ENCODE peak calls at places on chromosome 12, in ten cellular contexts. One of them, this sample, is unnamed.

GRCh38 chr12:53550595-53550994 is 43.3 kb upstream of the NPFF start:
- DNase-seq in kidney: no peak
- DNase-seq in HCT116: no peak
- DNase-seq in dorsolateral prefrontal cortex: no peak
- DNase-seq in left ventricle myocardium inferior: no peak
- DNase-seq in GM13976: no peak
- DNase-seq in upper lobe of right lung: no peak
- DNase-seq in omental fat pad: no peak
- DNase-seq in cardiac fibroblast: peak
- DNase-seq in H9: no peak
- DNase-seq in this sample: no peak

GRCh38 chr12:27637524-27637923 is 58.7 kb upstream of the REP15 start:
- DNase-seq in kidney: no peak
- DNase-seq in HCT116: no peak
- DNase-seq in dorsolateral prefrontal cortex: no peak
- DNase-seq in left ventricle myocardium inferior: no peak
- DNase-seq in GM13976: no peak
- DNase-seq in upper lobe of right lung: no peak
- DNase-seq in omental fat pad: no peak
- DNase-seq in cardiac fibroblast: no peak
- DNase-seq in H9: no peak
- DNase-seq in this sample: no peak

GRCh38 chr12:46518184-46518583 is 145.6 kb upstream of the SLC38A2 start:
- DNase-seq in kidney: peak
- DNase-seq in HCT116: no peak
- DNase-seq in dorsolateral prefrontal cortex: no peak
- DNase-seq in left ventricle myocardium inferior: no peak
- DNase-seq in GM13976: no peak
- DNase-seq in upper lobe of right lung: no peak
- DNase-seq in omental fat pad: no peak
- DNase-seq in cardiac fibroblast: no peak
- DNase-seq in H9: no peak
- DNase-seq in this sample: no peak

GRCh38 chr12:19177754-19178153 is 48.2 kb downstream of the PLEKHA5 start:
- DNase-seq in kidney: no peak
- DNase-seq in HCT116: no peak
- DNase-seq in dorsolateral prefrontal cortex: no peak
- DNase-seq in left ventricle myocardium inferior: no peak
- DNase-seq in GM13976: no peak
- DNase-seq in upper lobe of right lung: no peak
- DNase-seq in omental fat pad: no peak
- DNase-seq in cardiac fibroblast: peak
- DNase-seq in H9: no peak
- DNase-seq in this sample: no peak

GRCh38 chr12:55188974-55189556 is 31.8 kb upstream of the OR10A7 start:
- DNase-seq in kidney: no peak
- DNase-seq in HCT116: peak
- DNase-seq in dorsolateral prefrontal cortex: no peak
- DNase-seq in left ventricle myocardium inferior: no peak
- DNase-seq in GM13976: peak
- DNase-seq in upper lobe of right lung: no peak
- DNase-seq in omental fat pad: no peak
- DNase-seq in cardiac fibroblast: peak
- DNase-seq in H9: no peak
- DNase-seq in this sample: peak

GRCh38 chr12:119857036-119857435 is 20.1 kb downstream of the CIT start:
- DNase-seq in kidney: no peak
- DNase-seq in HCT116: no peak
- DNase-seq in dorsolateral prefrontal cortex: no peak
- DNase-seq in left ventricle myocardium inferior: no peak
- DNase-seq in GM13976: no peak
- DNase-seq in upper lobe of right lung: no peak
- DNase-seq in omental fat pad: no peak
- DNase-seq in cardiac fibroblast: no peak
- DNase-seq in H9: no peak
- DNase-seq in this sample: no peak

GRCh38 chr12:32918890-32919791 is 22.6 kb upstream of the PKP2 start:
- DNase-seq in kidney: no peak
- DNase-seq in HCT116: no peak
- DNase-seq in dorsolateral prefrontal cortex: no peak
- DNase-seq in left ventricle myocardium inferior: no peak
- DNase-seq in GM13976: peak
- DNase-seq in upper lobe of right lung: no peak
- DNase-seq in omental fat pad: no peak
- DNase-seq in cardiac fibroblast: peak
- DNase-seq in H9: no peak
- DNase-seq in this sample: peak

GRCh38 chr12:122789637-122790036 is 15.3 kb downstream of the CCDC62 start:
- DNase-seq in kidney: no peak
- DNase-seq in HCT116: no peak
- DNase-seq in dorsolateral prefrontal cortex: no peak
- DNase-seq in left ventricle myocardium inferior: no peak
- DNase-seq in GM13976: no peak
- DNase-seq in upper lobe of right lung: no peak
- DNase-seq in omental fat pad: no peak
- DNase-seq in cardiac fibroblast: no peak
- DNase-seq in H9: no peak
- DNase-seq in this sample: no peak

GRCh38 chr12:109734219-109735000 is 20.8 kb downstream of the FAM222A start:
- DNase-seq in kidney: peak
- DNase-seq in HCT116: no peak
- DNase-seq in dorsolateral prefrontal cortex: peak
- DNase-seq in left ventricle myocardium inferior: peak
- DNase-seq in GM13976: no peak
- DNase-seq in upper lobe of right lung: peak
- DNase-seq in omental fat pad: no peak
- DNase-seq in cardiac fibroblast: peak
- DNase-seq in H9: peak
- DNase-seq in this sample: no peak

GRCh38 chr12:113855998-113856397 is 110.1 kb downstream of the RBM19 start:
- DNase-seq in kidney: no peak
- DNase-seq in HCT116: no peak
- DNase-seq in dorsolateral prefrontal cortex: no peak
- DNase-seq in left ventricle myocardium inferior: peak
- DNase-seq in GM13976: no peak
- DNase-seq in upper lobe of right lung: no peak
- DNase-seq in omental fat pad: no peak
- DNase-seq in cardiac fibroblast: no peak
- DNase-seq in H9: no peak
- DNase-seq in this sample: no peak

GRCh38 chr12:89247541-89247942 is 104.8 kb downstream of the DUSP6 start:
- DNase-seq in kidney: no peak
- DNase-seq in HCT116: peak
- DNase-seq in dorsolateral prefrontal cortex: no peak
- DNase-seq in left ventricle myocardium inferior: no peak
- DNase-seq in GM13976: no peak
- DNase-seq in upper lobe of right lung: no peak
- DNase-seq in omental fat pad: no peak
- DNase-seq in cardiac fibroblast: no peak
- DNase-seq in H9: peak
- DNase-seq in this sample: no peak

GRCh38 chr12:56486694-56487093 is 1.3 kb downstream of the GLS2 start:
- DNase-seq in kidney: no peak
- DNase-seq in HCT116: no peak
- DNase-seq in dorsolateral prefrontal cortex: no peak
- DNase-seq in left ventricle myocardium inferior: no peak
- DNase-seq in GM13976: no peak
- DNase-seq in upper lobe of right lung: no peak
- DNase-seq in omental fat pad: no peak
- DNase-seq in cardiac fibroblast: no peak
- DNase-seq in H9: no peak
- DNase-seq in this sample: no peak

DNA sequence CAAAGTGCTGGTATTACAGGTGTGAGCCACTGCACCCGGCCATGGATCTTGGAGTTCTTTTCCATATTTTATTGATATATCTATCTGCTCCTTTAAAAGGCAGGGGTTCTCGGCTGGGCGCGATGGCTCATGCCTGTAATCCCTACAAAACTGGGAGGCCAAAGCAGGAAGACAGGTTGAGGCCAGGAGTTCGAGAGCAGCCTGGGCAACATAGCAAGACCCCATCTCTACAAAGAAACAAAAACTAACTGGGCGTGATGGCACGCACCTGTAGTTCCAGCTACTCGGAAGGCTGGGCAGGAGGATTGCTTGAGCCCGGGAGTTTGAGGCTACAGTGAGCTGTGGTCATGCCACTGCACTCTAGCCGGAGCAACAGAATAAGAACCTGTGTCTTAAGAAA is 12.1 kb upstream of the GAPDH start:
- DNase-seq in kidney: no peak
- DNase-seq in HCT116: no peak
- DNase-seq in dorsolateral prefrontal cortex: no peak
- DNase-seq in left ventricle myocardium inferior: no peak
- DNase-seq in GM13976: no peak
- DNase-seq in upper lobe of right lung: no peak
- DNase-seq in omental fat pad: no peak
- DNase-seq in cardiac fibroblast: no peak
- DNase-seq in H9: no peak
- DNase-seq in this sample: no peak
- TF ChIP-seq CTCF in kidney: no peak
- TF ChIP-seq CTCF in HCT116: no peak
- TF ChIP-seq CTCF in dorsolateral prefrontal cortex: no peak
- TF ChIP-seq CTCF in left ventricle myocardium inferior: no peak
- TF ChIP-seq CTCF in GM13976: no peak
- TF ChIP-seq CTCF in upper lobe of right lung: no peak
- TF ChIP-seq CTCF in omental fat pad: no peak
- TF ChIP-seq CTCF in cardiac fibroblast: no peak
- TF ChIP-seq CTCF in H9: no peak
- TF ChIP-seq CTCF in this sample: no peak

DNA sequence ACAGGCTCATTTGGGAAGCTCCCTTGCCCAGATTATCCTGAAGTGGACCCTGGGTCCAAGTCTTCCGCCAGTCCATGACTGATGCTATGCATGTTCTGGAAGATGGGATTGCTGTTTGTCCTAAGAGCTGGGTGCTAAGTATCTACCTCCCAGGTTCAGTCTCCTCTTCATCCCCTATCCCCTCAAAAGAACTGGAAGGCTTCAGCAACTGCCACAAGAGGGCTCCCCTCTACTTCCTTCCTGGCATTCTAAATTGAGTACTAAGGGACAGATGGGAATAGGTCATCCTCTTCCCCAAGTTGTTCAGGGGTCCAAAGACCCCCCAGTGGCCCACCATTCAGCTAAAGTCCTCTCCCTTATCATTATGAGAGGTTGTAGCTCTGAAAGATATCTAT is 9.0 kb upstream of the FKBP11 start:
- DNase-seq in kidney: no peak
- DNase-seq in HCT116: no peak
- DNase-seq in dorsolateral prefrontal cortex: no peak
- DNase-seq in left ventricle myocardium inferior: no peak
- DNase-seq in GM13976: no peak
- DNase-seq in upper lobe of right lung: no peak
- DNase-seq in omental fat pad: no peak
- DNase-seq in cardiac fibroblast: no peak
- DNase-seq in H9: no peak
- DNase-seq in this sample: no peak
- TF ChIP-seq CTCF in kidney: no peak
- TF ChIP-seq CTCF in HCT116: peak
- TF ChIP-seq CTCF in dorsolateral prefrontal cortex: peak
- TF ChIP-seq CTCF in left ventricle myocardium inferior: peak
- TF ChIP-seq CTCF in GM13976: no peak
- TF ChIP-seq CTCF in upper lobe of right lung: peak
- TF ChIP-seq CTCF in omental fat pad: no peak
- TF ChIP-seq CTCF in cardiac fibroblast: no peak
- TF ChIP-seq CTCF in H9: peak
- TF ChIP-seq CTCF in this sample: peak

GRCh38 chr12:116267948-116268347 is 9.5 kb downstream of the MED13L start:
- DNase-seq in kidney: no peak
- DNase-seq in HCT116: no peak
- DNase-seq in dorsolateral prefrontal cortex: no peak
- DNase-seq in left ventricle myocardium inferior: no peak
- DNase-seq in GM13976: no peak
- DNase-seq in upper lobe of right lung: no peak
- DNase-seq in omental fat pad: no peak
- DNase-seq in cardiac fibroblast: no peak
- DNase-seq in H9: no peak
- DNase-seq in this sample: no peak
- TF ChIP-seq CTCF in kidney: no peak
- TF ChIP-seq CTCF in HCT116: no peak
- TF ChIP-seq CTCF in dorsolateral prefrontal cortex: no peak
- TF ChIP-seq CTCF in left ventricle myocardium inferior: no peak
- TF ChIP-seq CTCF in GM13976: no peak
- TF ChIP-seq CTCF in upper lobe of right lung: no peak
- TF ChIP-seq CTCF in omental fat pad: no peak
- TF ChIP-seq CTCF in cardiac fibroblast: no peak
- TF ChIP-seq CTCF in H9: no peak
- TF ChIP-seq CTCF in this sample: no peak

GRCh38 chr12:4285070-4285469 is 11.5 kb downstream of the CCND2 start:
- DNase-seq in kidney: no peak
- DNase-seq in HCT116: no peak
- DNase-seq in dorsolateral prefrontal cortex: no peak
- DNase-seq in left ventricle myocardium inferior: no peak
- DNase-seq in GM13976: no peak
- DNase-seq in upper lobe of right lung: no peak
- DNase-seq in omental fat pad: no peak
- DNase-seq in cardiac fibroblast: no peak
- DNase-seq in H9: no peak
- DNase-seq in this sample: no peak

GRCh38 chr12:4286771-4287317 is 13.3 kb downstream of the CCND2 start:
- DNase-seq in kidney: no peak
- DNase-seq in HCT116: no peak
- DNase-seq in dorsolateral prefrontal cortex: no peak
- DNase-seq in left ventricle myocardium inferior: no peak
- DNase-seq in GM13976: no peak
- DNase-seq in upper lobe of right lung: no peak
- DNase-seq in omental fat pad: no peak
- DNase-seq in cardiac fibroblast: no peak
- DNase-seq in H9: no peak
- DNase-seq in this sample: no peak

GRCh38 chr12:4284306-4284705 is 10.7 kb downstream of the CCND2 start:
- DNase-seq in kidney: no peak
- DNase-seq in HCT116: no peak
- DNase-seq in dorsolateral prefrontal cortex: no peak
- DNase-seq in left ventricle myocardium inferior: no peak
- DNase-seq in GM13976: no peak
- DNase-seq in upper lobe of right lung: no peak
- DNase-seq in omental fat pad: no peak
- DNase-seq in cardiac fibroblast: no peak
- DNase-seq in H9: no peak
- DNase-seq in this sample: no peak

GRCh38 chr12:4287325-4288290 is 14.0 kb downstream of the CCND2 start:
- DNase-seq in kidney: no peak
- DNase-seq in HCT116: no peak
- DNase-seq in dorsolateral prefrontal cortex: no peak
- DNase-seq in left ventricle myocardium inferior: no peak
- DNase-seq in GM13976: no peak
- DNase-seq in upper lobe of right lung: no peak
- DNase-seq in omental fat pad: no peak
- DNase-seq in cardiac fibroblast: peak
- DNase-seq in H9: no peak
- DNase-seq in this sample: no peak

DNA sequence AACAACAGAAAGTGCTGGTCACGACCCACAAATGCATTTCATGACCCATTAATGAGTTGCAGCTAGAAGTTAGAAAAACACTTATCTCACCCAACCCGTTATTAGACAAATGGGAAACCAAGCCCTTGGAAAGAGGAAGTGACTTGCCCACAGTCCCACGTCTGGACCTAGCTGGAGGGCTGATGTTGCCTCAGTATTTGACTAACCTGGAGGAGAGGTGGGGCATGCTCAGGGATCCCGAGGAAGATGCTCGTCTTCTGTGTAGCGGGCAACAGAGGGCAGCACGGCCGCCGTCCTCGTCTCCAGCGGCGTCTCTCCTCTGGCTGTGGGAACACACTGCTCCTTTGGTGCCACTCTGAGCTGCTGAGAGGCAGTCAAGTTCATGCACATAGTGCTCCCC is 12.7 kb downstream of the CCND2 start:
- DNase-seq in kidney: no peak
- DNase-seq in HCT116: no peak
- DNase-seq in dorsolateral prefrontal cortex: no peak
- DNase-seq in left ventricle myocardium inferior: no peak
- DNase-seq in GM13976: no peak
- DNase-seq in upper lobe of right lung: no peak
- DNase-seq in omental fat pad: no peak
- DNase-seq in cardiac fibroblast: no peak
- DNase-seq in H9: no peak
- DNase-seq in this sample: no peak
- TF ChIP-seq CTCF in kidney: no peak
- TF ChIP-seq CTCF in HCT116: no peak
- TF ChIP-seq CTCF in dorsolateral prefrontal cortex: no peak
- TF ChIP-seq CTCF in left ventricle myocardium inferior: no peak
- TF ChIP-seq CTCF in GM13976: no peak
- TF ChIP-seq CTCF in upper lobe of right lung: no peak
- TF ChIP-seq CTCF in omental fat pad: no peak
- TF ChIP-seq CTCF in cardiac fibroblast: no peak
- TF ChIP-seq CTCF in H9: peak
- TF ChIP-seq CTCF in this sample: no peak